ENCODE peak calls at places on chromosomes 4 and X, in four cellular contexts. S is SK-N-SH, H is H1, Q is HepG2. W is an unnamed sample.

GRCh38 chrX:39418132-39418935 is 617.1 kb downstream of the MID1IP1 start:
- DNase-seq in S (no peak), Q (no peak), H (no peak), W (no peak)

GRCh38 chr4:2427383-2428334 is 8.9 kb downstream of the CFAP99 start:
- DNase-seq in S (no peak), Q (no peak), H (no peak), W (no peak)

GRCh38 chrX:100687128-100687527 is 43.1 kb downstream of the SRPX2 start:
- DNase-seq in H (no peak), S (no peak), Q (no peak), W (no peak)

GRCh38 chr4:52837716-52838558 is 24.2 kb upstream of the RASL11B start:
- DNase-seq in S (no peak), H (no peak), Q (peak), W (no peak)

GRCh38 chr4:2754848-2755820 is 1.0 kb downstream of the TNIP2 start:
- DNase-seq in S (peak), Q (no peak), H (no peak), W (no peak)

GRCh38 chr4:164659765-164660164 is 94.2 kb upstream of the SMIM31 start:
- DNase-seq in S (no peak), H (no peak), Q (no peak), W (no peak)

GRCh38 chrX:56757327-56757726 is 28.3 kb downstream of the NBDY start:
- DNase-seq in H (no peak), Q (no peak), S (no peak), W (no peak)

GRCh38 chr4:89835413-89835812 is 1.5 kb downstream of the SNCA start:
- DNase-seq in Q (no peak), S (no peak), H (no peak), W (no peak)

GRCh38 chr4:77031544-77031943 is 44.2 kb downstream of the CCNI start:
- DNase-seq in Q (no peak), H (no peak), S (no peak), W (no peak)

DNA sequence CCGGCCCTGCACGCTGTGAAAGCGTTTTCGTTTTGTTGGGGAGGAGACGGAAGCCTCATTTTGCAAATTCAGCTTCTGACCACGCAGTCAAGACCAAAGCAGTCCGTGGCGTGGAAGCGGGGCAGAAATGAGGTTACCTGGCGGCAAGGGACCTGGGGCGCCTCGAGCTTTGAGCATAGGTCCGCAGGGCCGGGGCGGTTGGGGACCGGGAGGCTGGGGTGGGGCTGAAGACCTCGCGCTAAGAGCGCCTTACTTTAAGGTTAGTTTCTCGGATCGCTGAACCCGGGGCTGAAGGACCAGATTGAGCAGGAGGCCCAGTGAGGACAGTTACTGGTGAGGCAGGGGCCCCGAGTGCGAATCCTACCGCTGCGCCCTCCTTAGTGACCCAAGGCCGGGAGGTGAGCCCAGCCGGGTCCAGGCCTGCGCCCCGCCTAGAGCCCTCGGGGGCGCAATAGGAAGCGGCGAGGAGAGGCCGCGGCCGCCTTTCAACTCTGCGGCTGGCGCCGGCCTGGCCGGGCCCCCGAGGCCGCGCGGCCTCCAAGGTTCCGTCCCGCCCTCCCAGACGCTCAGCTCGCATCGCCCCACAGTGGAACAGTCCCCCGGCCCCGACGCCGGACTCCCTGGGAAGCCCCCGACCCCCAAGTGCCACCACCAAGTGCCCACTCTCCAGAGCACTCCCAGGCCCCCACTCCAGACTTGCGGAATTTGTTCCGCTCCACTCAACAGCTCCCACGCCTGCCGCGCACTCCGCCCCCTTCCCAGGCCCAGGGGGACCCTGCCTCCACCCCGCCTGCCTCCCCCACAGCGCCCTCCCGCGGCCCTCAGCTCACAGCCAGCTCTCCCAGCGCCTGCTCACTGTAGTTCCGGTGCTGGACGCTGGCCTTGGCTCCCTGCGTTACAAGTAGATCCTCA is 7.6 kb downstream of the MSX1 start:
- DNase-seq in Q (no peak), S (peak), H (no peak), W (no peak)
- TF ChIP-seq GABPA in Q (no peak), S (no peak), H (no peak), W (no peak)

GRCh38 chrX:107050195-107050709 is 50.2 kb upstream of the MORC4 start:
- DNase-seq in S (no peak), H (no peak), Q (no peak), W (no peak)

DNA sequence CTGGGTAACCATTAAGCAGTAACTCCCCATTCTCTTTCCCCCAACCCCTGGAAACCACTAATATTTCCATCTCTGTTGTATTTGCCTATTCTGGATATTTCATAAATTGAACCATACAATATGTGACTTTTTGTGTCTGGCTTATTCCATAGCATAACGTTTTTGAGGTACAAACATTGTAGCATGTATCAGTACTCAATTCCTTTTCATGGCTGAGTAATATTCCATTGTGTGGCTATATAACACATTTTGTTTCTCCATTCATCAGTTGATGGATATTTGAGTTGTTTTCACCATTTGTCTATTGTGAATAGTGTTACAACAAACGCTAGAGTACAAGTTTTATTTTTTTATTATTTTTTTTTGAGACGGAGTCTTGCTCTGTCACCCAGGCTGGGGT is 55.0 kb upstream of the MORC4 start:
- DNase-seq in Q (no peak), S (no peak), H (no peak), W (no peak)
- TF ChIP-seq GABPA in Q (no peak), S (no peak), H (no peak), W (no peak)

GRCh38 chr4:153131478-153132069 is 72.7 kb upstream of the TRIM2 start:
- DNase-seq in S (no peak), H (no peak), Q (no peak), W (no peak)
- TF ChIP-seq GABPA in S (no peak), H (no peak), Q (no peak), W (no peak)

GRCh38 chr4:66475596-66475995 is 805.3 kb upstream of the EPHA5 start:
- DNase-seq in Q (no peak), H (no peak), S (no peak), W (no peak)
- TF ChIP-seq GABPA in Q (no peak), H (no peak), S (no peak), W (no peak)

GRCh38 chr4:128916832-128917231 is 107.3 kb downstream of the JADE1 start:
- DNase-seq in H (no peak), Q (no peak), S (no peak), W (peak)
- TF ChIP-seq GABPA in H (no peak), Q (no peak), S (no peak), W (no peak)

GRCh38 chr4:764405-765169 is 59.0 kb downstream of the PCGF3 start:
- DNase-seq in H (no peak), S (no peak), Q (no peak), W (no peak)

GRCh38 chr4:763922-764321 is 58.3 kb downstream of the PCGF3 start:
- DNase-seq in H (no peak), S (no peak), Q (no peak), W (no peak)

GRCh38 chr4:768076-768475 is 57.9 kb downstream of the CPLX1 start:
- DNase-seq in S (no peak), Q (no peak), H (no peak), W (no peak)

GRCh38 chr4:766559-767283 is 59.2 kb downstream of the CPLX1 start:
- DNase-seq in S (peak), Q (no peak), H (no peak), W (no peak)

DNA sequence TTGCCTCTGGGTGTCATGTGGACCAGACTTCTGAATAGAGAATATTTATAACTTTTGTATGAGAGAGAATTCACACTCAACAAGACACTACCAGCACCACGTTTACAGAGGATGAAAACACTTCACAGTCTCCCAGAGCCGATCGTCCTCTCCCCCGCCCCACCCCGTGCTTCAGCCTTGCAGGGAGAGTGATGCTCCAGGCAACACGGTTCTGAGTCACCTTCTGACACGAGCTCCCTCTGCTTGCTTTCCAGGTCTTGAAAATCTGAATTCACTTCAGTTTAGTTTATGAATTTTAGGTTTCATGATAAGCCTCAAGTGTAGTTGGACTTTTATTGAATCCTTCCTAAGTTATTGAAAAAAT is 59.8 kb downstream of the CPLX1 start:
- DNase-seq in S (no peak), H (no peak), Q (no peak), W (no peak)
- TF ChIP-seq GABPA in S (no peak), H (no peak), Q (no peak), W (no peak)

DNA sequence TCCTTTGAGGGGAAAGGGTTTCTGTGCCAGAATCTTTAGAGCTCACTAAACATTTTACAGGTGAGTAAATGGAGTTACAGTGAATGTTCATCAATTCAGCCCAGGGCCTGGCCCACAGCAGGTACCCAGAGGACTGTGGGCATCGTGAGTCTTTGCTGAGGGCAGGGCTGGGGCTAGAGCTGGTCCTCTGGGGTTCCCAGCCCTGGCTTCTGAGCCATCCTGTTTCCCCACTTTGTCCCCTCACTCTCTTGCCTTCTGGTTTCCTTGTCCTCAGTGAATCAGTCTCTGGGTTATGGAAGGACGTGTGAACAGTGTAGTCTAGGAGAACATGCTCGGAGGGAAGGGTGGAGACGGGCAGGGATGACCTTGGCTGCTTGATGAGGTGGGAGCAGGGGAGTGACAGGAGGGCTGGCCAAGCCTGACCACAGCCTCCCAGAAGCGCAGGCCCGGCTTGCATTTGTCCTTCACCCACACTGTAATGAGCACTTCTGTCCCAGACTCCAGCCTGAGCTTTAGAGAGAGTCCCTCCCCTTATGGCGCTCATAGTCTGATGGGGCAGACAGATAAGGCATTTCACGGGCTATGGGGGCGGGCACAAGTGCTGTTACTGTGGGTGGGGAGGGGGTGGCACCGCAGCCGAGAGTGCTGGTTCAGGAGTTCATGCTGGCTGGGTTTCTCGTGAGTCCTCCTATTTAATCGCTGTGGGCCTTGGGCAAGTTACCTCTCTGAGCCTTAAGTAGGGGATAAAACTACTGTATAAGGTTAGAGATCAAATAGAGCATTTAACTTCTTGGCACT is 17.3 kb downstream of the TBC1D14 start:
- DNase-seq in S (no peak), H (no peak), Q (peak), W (no peak)
- TF ChIP-seq GABPA in S (no peak), H (no peak), Q (no peak), W (no peak)

W was measured in HL-60.